ENCODE peak calls at places on chromosomes 16 and 17, in nine cellular contexts. N, X, J, Y, R, Z, O, C and I are unnamed samples.

GRCh38 chr17:57880086-57880456 is 30.2 kb upstream of the MRPS23 start:
- DNase-seq in J (no peak), O (no peak), Y (no peak), N (no peak), X (no peak), C (no peak), Z (no peak), R (no peak), I (no peak)

GRCh38 chr17:7443499-7444485 is 1.1 kb upstream of the CHRNB1 start:
- DNase-seq in C (no peak), O (no peak), J (peak), X (no peak), Z (no peak), R (peak), N (no peak), Y (no peak), I (peak)

GRCh38 chr16:82094942-82095540 is 60.0 kb downstream of the HSD17B2 start:
- DNase-seq in N (no peak), R (no peak), J (no peak), Z (no peak), Y (no peak), O (no peak), X (no peak), C (no peak), I (no peak)

GRCh38 chr17:80942360-80943345 is 49.0 kb upstream of the CHMP6 start:
- DNase-seq in N (no peak), Z (peak), X (no peak), Y (peak), J (peak), C (peak), O (no peak), R (peak), I (peak)

GRCh38 chr17:19686400-19687090 is 29.8 kb downstream of the SLC47A2 start:
- DNase-seq in N (no peak), Z (no peak), O (no peak), Y (no peak), C (no peak), J (peak), X (no peak), R (no peak), I (peak)

GRCh38 chr17:48077555-48077954 is 23.7 kb downstream of the CBX1 start:
- DNase-seq in R (no peak), Z (no peak), Y (no peak), N (no peak), J (no peak), X (no peak), C (no peak), O (no peak), I (no peak)

GRCh38 chr17:35536664-35537160 is 766 bp downstream of the SLFN12L start:
- DNase-seq in R (no peak), N (peak), Y (no peak), J (no peak), Z (no peak), X (no peak), C (no peak), O (no peak), I (peak)

GRCh38 chr17:42891539-42892152 is 9.0 kb upstream of the G6PC1 start:
- DNase-seq in X (no peak), O (no peak), C (peak), Z (no peak), Y (no peak), R (peak), J (no peak), N (no peak), I (peak)

GRCh38 chr17:57442914-57443571 is 186.7 kb downstream of the MSI2 start:
- DNase-seq in X (no peak), R (peak), C (peak), Z (peak), J (no peak), Y (no peak), N (no peak), O (peak), I (peak)

GRCh38 chr16:35523991-35524390 is 2064.6 kb downstream of the TP53TG3F start:
- DNase-seq in Z (peak), C (no peak), N (no peak), X (no peak), O (no peak), R (no peak), Y (no peak), J (no peak), I (no peak)

GRCh38 chr17:43907425-43907981 is at the start of gene MPP2:
- DNase-seq in C (peak), Z (peak), N (peak), J (peak), X (no peak), Y (peak), R (peak), O (peak), I (peak)

GRCh38 chr16:12488371-12488770 is 315.3 kb downstream of the CPPED1 start:
- DNase-seq in Y (no peak), N (no peak), C (no peak), X (no peak), O (no peak), Z (no peak), R (no peak), J (no peak), I (no peak)

GRCh38 chr17:44979426-44980273 is 11.5 kb upstream of the C1QL1 start:
- DNase-seq in Y (no peak), X (no peak), N (no peak), O (no peak), C (no peak), J (no peak), Z (peak), R (peak), I (no peak)